ENCODE peak calls at places on chromosomes 5 and 9, in six cellular contexts. E, A, G, C, K and Q are unnamed samples.
A peak's percentile ranks its signal among the peaks of the same experiment; 100 is the strongest.

GRCh38 chr5:66904189-66904588 is 292.4 kb downstream of the CD180 start:
- DNase-seq in E (no peak), C (no peak), A (peak; percentile 32), K (no peak), G (no peak), Q (no peak)

GRCh38 chr5:150999704-151000452 is 20.5 kb upstream of the GPX3 start:
- DNase-seq in K (peak; percentile 89), G (no peak), E (no peak), A (no peak), C (peak; percentile 19), Q (no peak)

GRCh38 chr9:34651876-34652602 is at the start of gene IL11RA:
- DNase-seq in K (peak; percentile 97), A (peak; percentile 95), E (no peak), C (peak; percentile 88), G (peak; percentile 92), Q (peak; percentile 41)

GRCh38 chr5:9599391-9599790 is 30.8 kb downstream of the TAS2R1 start:
- DNase-seq in K (no peak), C (no peak), G (no peak), A (peak; percentile 72), E (no peak), Q (no peak)

GRCh38 chr5:24606974-24607373 is 37.8 kb downstream of the CDH10 start:
- DNase-seq in K (no peak), G (no peak), C (no peak), E (no peak), A (no peak), Q (no peak)

GRCh38 chr9:107890921-107891465 is 401.4 kb upstream of the KLF4 start:
- DNase-seq in C (peak; percentile 49), A (no peak), E (no peak), K (no peak), G (no peak), Q (no peak)

GRCh38 chr5:107916731-107917725 is 246.3 kb upstream of the EFNA5 start:
- DNase-seq in A (no peak), G (no peak), K (no peak), E (no peak), C (no peak), Q (no peak)

GRCh38 chr5:72460413-72460812 is 46.8 kb downstream of the ZNF366 start:
- DNase-seq in A (no peak), E (no peak), C (no peak), G (no peak), K (no peak), Q (no peak)

GRCh38 chr5:96934291-96934694 is 1.6 kb upstream of the LNPEP start:
- DNase-seq in K (no peak), C (peak; percentile 63), E (no peak), A (peak; percentile 8), G (no peak), Q (no peak)

GRCh38 chr5:33401482-33402390 is 39.0 kb upstream of the TARS1 start:
- DNase-seq in G (no peak), E (no peak), C (peak; percentile 91), K (no peak), A (no peak), Q (no peak)

GRCh38 chr5:54186912-54187445 is 123.4 kb downstream of the ARL15 start:
- DNase-seq in K (peak; percentile 51), C (no peak), G (no peak), A (peak; percentile 17), E (no peak), Q (no peak)

GRCh38 chr5:135497971-135498661 is 37.6 kb downstream of the NEUROG1 start:
- DNase-seq in A (no peak), E (no peak), C (no peak), K (no peak), G (no peak), Q (no peak)

GRCh38 chr9:127981559-127982121 is 851 bp upstream of the EEIG1 start:
- DNase-seq in A (no peak), K (no peak), E (no peak), G (peak; percentile 35), C (no peak), Q (no peak)

GRCh38 chr5:50717615-50718014 is 51.2 kb downstream of the PARP8 start:
- DNase-seq in C (no peak), E (no peak), A (no peak), K (no peak), G (no peak), Q (no peak)

GRCh38 chr5:151799407-151799806 is 27.7 kb downstream of the G3BP1 start:
- DNase-seq in A (no peak), K (no peak), E (no peak), G (no peak), C (peak; percentile 52), Q (no peak)

GRCh38 chr5:65834306-65834705 is 92.1 kb upstream of the ERBIN start:
- DNase-seq in A (no peak), K (no peak), G (no peak), E (no peak), C (no peak), Q (no peak)

GRCh38 chr5:181248277-181248676 is 4.6 kb upstream of the RACK1 start:
- DNase-seq in G (no peak), A (no peak), K (no peak), E (no peak), C (no peak), Q (no peak)

GRCh38 chr5:52853573-52854163 is 66.0 kb downstream of the ITGA1 start:
- DNase-seq in E (no peak), G (no peak), A (no peak), C (no peak), K (no peak), Q (no peak)

GRCh38 chr5:134242146-134242545 is 16.3 kb upstream of the PPP2CA start:
- DNase-seq in C (peak; percentile 92), A (no peak), G (no peak), E (no peak), K (no peak), Q (no peak)

GRCh38 chr5:145824040-145824439 is 11.1 kb downstream of the PRELID2 start:
- DNase-seq in K (no peak), E (no peak), A (no peak), C (peak; percentile 50), G (no peak), Q (no peak)

GRCh38 chr5:145829708-145830361 is 5.3 kb downstream of the PRELID2 start:
- DNase-seq in C (no peak), E (no peak), K (no peak), A (no peak), G (no peak), Q (no peak)

GRCh38 chr5:145825751-145826180 is 9.4 kb downstream of the PRELID2 start:
- DNase-seq in E (no peak), A (peak; percentile 59), G (no peak), K (no peak), C (peak; percentile 56), Q (peak; percentile 65)

GRCh38 chr5:145827275-145827674 is 7.9 kb downstream of the PRELID2 start:
- DNase-seq in A (no peak), G (no peak), E (no peak), K (peak; percentile 66), C (no peak), Q (no peak)

GRCh38 chr5:145826869-145827268 is 8.3 kb downstream of the PRELID2 start:
- DNase-seq in G (no peak), E (no peak), A (no peak), K (no peak), C (no peak), Q (no peak)
- TF ChIP-seq CTCF in G (no peak), E (no peak), A (no peak), K (no peak), C (no peak), Q (no peak)

DNA sequence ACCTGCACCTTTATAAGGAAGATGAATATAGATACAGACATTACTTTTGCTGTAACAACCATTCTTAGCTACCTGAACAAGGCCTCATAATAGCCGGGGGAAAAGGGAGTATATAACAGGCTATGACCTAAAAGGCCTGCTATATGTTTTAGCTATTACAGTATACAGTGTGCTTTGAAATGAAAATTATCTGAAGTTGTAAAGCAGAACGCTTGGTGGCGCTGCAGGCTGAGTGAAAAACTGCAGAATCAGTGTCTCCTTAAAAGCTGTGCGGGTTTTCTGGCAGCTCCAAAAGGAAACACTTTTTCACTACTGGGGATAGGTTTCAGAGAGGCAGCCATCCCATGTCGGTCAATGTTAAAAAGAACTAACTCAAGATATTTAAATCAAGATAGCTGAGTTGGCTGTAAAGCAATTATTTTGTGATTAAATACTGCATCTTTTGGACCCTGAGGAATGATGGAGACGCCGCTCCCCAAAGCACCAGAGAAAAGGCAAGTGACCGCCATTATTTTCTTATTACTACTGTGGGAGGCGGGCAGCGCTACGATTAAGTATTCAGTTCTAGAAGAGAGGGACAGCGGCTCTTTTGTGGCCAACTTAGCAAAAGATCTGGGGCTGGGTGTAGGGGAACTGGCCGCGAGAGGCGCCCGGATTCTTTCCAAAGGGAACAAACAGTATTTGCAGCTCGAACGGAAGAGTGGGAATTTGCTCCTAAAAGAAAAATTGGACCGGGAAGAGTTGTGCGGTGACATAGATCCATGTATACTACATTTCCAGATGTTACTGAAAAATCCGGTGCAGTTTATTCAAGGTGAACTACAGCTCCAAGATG is 5.9 kb downstream of the PCDHB6 start:
- DNase-seq in C (no peak), E (no peak), A (peak; percentile 13), K (no peak), G (no peak), Q (no peak)
- H3K9me3 ChIP-seq in C (no peaks in the 10 kb centered on the region), E (peaks cover 42% of the 10 kb centered on the region), A (no peaks in the 10 kb centered on the region), K (no peaks in the 10 kb centered on the region), G (peaks cover 55% of the 10 kb centered on the region), Q (no peaks in the 10 kb centered on the region)

DNA sequence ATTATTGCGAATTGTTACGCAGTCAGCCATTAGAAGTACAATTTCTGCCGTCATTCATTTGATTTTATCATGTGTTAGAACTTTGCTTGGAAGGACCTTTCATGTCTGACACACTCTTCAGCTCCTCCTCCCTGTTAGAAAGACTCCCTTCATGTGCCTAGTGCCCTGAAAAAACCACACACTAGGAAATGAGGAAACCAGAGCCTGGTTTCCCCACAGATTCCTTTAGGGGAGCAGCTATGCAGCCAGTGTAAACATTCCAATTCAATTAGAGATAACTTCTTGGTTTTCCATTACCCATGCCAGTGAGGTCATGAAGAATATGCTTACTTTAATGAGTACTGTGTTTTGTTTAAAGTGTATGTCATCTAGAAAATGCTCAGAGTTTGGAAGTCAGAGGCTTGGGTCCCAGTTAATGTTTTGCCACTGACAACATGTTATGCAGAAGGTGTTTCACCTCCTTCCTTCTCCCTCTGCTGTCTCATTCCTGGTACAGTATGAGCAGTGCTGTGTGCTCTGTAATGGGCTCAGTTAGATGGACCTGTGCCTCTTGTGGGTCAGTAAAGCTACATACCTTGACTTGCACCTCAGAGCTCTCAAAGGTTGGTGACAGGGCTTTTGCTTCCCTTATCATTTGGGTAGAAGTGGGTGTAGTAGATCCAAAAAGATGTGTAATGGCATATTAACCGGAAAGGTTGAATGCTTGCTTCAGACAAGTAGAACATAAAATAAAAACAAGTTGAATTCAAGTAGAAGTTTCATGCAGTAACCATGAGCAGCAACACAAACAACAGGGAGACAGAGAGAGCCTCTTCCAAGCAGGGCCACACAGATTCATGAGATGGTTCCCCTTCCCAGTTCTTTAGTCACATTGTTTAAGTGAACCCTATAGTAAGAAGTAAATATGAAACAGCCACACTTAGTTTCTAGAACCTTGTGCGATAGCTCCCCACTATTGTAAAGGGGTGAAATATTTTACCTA is 52.6 kb upstream of the TNFAIP8 start:
- DNase-seq in E (no peak), G (no peak), K (no peak), A (no peak), C (peak; percentile 99), Q (no peak)
- TF ChIP-seq CTCF in E (no peak), G (no peak), K (no peak), A (no peak), C (no peak), Q (no peak)

DNA sequence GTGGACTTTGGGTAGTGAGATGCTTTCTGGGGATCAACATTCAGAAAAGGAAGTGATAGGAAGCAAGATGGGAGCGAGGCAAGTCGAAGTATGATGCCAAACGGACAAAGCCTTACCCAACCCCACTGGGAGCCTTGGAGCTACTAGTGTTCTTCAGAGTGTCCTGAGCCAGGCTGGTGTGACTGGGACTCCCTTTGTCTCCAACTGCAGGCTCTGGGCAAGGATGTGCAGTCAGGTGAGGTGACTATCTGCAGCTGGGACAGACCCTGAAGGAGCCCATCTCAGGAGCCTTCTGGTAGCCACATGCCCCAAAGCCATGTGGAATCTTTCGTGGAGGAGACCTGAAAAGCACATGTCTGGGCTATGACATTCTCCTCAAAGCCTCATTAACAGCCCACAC is 360.6 kb downstream of the MTRR start:
- DNase-seq in K (no peak), C (no peak), A (no peak), G (no peak), E (no peak), Q (no peak)
- H3K9me3 ChIP-seq in K (no peaks in the 10 kb centered on the region), C (no peaks in the 10 kb centered on the region), A (no peaks in the 10 kb centered on the region), G (no peaks in the 10 kb centered on the region), E (no peaks in the 10 kb centered on the region), Q (no peaks in the 10 kb centered on the region)